ENCODE peak calls at places on chromosomes 7 and 10, in nine cellular contexts. L, Y, Q, A, J, B, V, R and O are unnamed samples.

GRCh38 chr7:131844380-131844779 is 288.0 kb upstream of the PODXL start:
- DNase-seq in L (no peak), Y (no peak), Q (no peak), A (no peak), J (no peak), B (no peak), V (no peak), R (no peak), O (no peak)

GRCh38 chr7:137978464-137979237 is 23.2 kb downstream of the CREB3L2 start:
- DNase-seq in L (no peak), Y (peak; percentile 87), Q (peak; percentile 85), A (peak; percentile 96), J (peak; percentile 70), B (peak; percentile 75), V (peak; percentile 95), R (peak; percentile 96), O (no peak)

GRCh38 chr10:102398172-102399020 is 2.9 kb downstream of the NFKB2 start:
- DNase-seq in L (no peak), Y (no peak), Q (no peak), A (no peak), J (no peak), B (no peak), V (no peak), R (no peak), O (no peak)

GRCh38 chr10:78261291-78261690 is 227.6 kb downstream of the RPS24 start:
- DNase-seq in L (no peak), Y (no peak), Q (no peak), A (no peak), J (no peak), B (no peak), V (no peak), R (no peak), O (no peak)

GRCh38 chr7:42906181-42906580 is 5.7 kb downstream of the C7orf25 start:
- DNase-seq in L (no peak), Y (no peak), Q (no peak), A (no peak), J (no peak), B (no peak), V (no peak), R (no peak), O (no peak)

GRCh38 chr7:135512135-135512887 is 2.4 kb upstream of the CNOT4 start:
- DNase-seq in L (peak; percentile 89), Y (peak; percentile 80), Q (peak; percentile 74), A (peak; percentile 65), J (no peak), B (peak; percentile 51), V (peak; percentile 68), R (peak; percentile 76), O (peak; percentile 34)

GRCh38 chr7:139659922-139660316 is 117.9 kb downstream of the HIPK2 start:
- DNase-seq in L (no peak), Y (no peak), Q (no peak), A (no peak), J (no peak), B (no peak), V (no peak), R (no peak), O (no peak)

GRCh38 chr10:118471863-118472262 is 123.6 kb downstream of the PRLHR start:
- DNase-seq in L (no peak), Y (no peak), Q (peak; percentile 15), A (peak; percentile 47), J (no peak), B (no peak), V (no peak), R (peak; percentile 4), O (no peak)

GRCh38 chr10:36704124-36704523 is 421.3 kb upstream of the ANKRD30A start:
- DNase-seq in L (no peak), Y (no peak), Q (no peak), A (no peak), J (no peak), B (no peak), V (no peak), R (no peak), O (no peak)

GRCh38 chr7:46076527-46076926 is 155.5 kb upstream of the IGFBP3 start:
- DNase-seq in L (no peak), Y (no peak), Q (peak; percentile 43), A (no peak), J (no peak), B (no peak), V (no peak), R (peak; percentile 44), O (no peak)

GRCh38 chr10:131830446-131831130 is 70.2 kb upstream of the PPP2R2D start:
- DNase-seq in L (no peak), Y (no peak), Q (no peak), A (no peak), J (no peak), B (no peak), V (no peak), R (no peak), O (no peak)

GRCh38 chr10:109062371-109062770 is 860.9 kb downstream of the XPNPEP1 start:
- DNase-seq in L (peak; percentile 33), Y (peak; percentile 69), Q (peak; percentile 1), A (peak; percentile 31), J (no peak), B (no peak), V (no peak), R (peak; percentile 53), O (no peak)

GRCh38 chr10:43344051-43344450 is 27.4 kb upstream of the FXYD4 start:
- DNase-seq in L (no peak), Y (peak; percentile 28), Q (no peak), A (no peak), J (no peak), B (no peak), V (no peak), R (no peak), O (no peak)

GRCh38 chr10:132443605-132443997 is 46.6 kb downstream of the PWWP2B start:
- DNase-seq in L (no peak), Y (peak; percentile 27), Q (peak; percentile 50), A (no peak), J (no peak), B (no peak), V (no peak), R (peak; percentile 75), O (peak; percentile 92)

GRCh38 chr7:27091936-27092752 is 3.7 kb downstream of the HOXA1 start:
- DNase-seq in L (no peak), Y (no peak), Q (no peak), A (no peak), J (no peak), B (no peak), V (no peak), R (no peak), O (no peak)

GRCh38 chr7:100171840-100172239 is 3.4 kb upstream of the GAL3ST4 start:
- DNase-seq in L (no peak), Y (no peak), Q (no peak), A (no peak), J (no peak), B (no peak), V (no peak), R (no peak), O (no peak)

GRCh38 chr10:44864042-44864436 is 47.1 kb upstream of the TMEM72 start:
- DNase-seq in L (no peak), Y (peak; percentile 17), Q (peak; percentile 29), A (no peak), J (no peak), B (peak; percentile 55), V (peak; percentile 3), R (no peak), O (peak; percentile 38)

GRCh38 chr10:44864637-44865288 is 46.4 kb upstream of the TMEM72 start:
- DNase-seq in L (peak; percentile 68), Y (peak; percentile 76), Q (peak; percentile 88), A (peak; percentile 89), J (peak; percentile 89), B (peak; percentile 95), V (peak; percentile 79), R (peak; percentile 85), O (peak; percentile 86)

GRCh38 chr10:44863344-44864041 is 47.6 kb upstream of the TMEM72 start:
- DNase-seq in L (no peak), Y (no peak), Q (no peak), A (no peak), J (no peak), B (peak; percentile 24), V (no peak), R (no peak), O (no peak)

GRCh38 chr10:44862917-44863316 is 48.2 kb upstream of the TMEM72 start:
- DNase-seq in L (no peak), Y (no peak), Q (no peak), A (no peak), J (no peak), B (no peak), V (no peak), R (no peak), O (no peak)

GRCh38 chr10:44865289-44865671 is 45.9 kb upstream of the TMEM72 start:
- DNase-seq in L (no peak), Y (no peak), Q (peak; percentile 15), A (no peak), J (peak; percentile 44), B (no peak), V (no peak), R (no peak), O (no peak)
- TF ChIP-seq CTCF in L (no peak), Y (no peak), Q (no peak), A (no peak), J (no peak), B (no peak), V (no peak), R (no peak), O (no peak)

GRCh38 chr10:73743905-73744689 is at the start of gene SEC24C:
- DNase-seq in L (peak; percentile 96), Y (peak; percentile 97), Q (peak; percentile 97), A (peak; percentile 97), J (peak; percentile 97), B (peak; percentile 97), V (peak; percentile 97), R (peak; percentile 98), O (peak; percentile 97)
- TF ChIP-seq CTCF in L (no peak), Y (no peak), Q (no peak), A (peak; percentile 12), J (no peak), B (no peak), V (no peak), R (peak; percentile 17), O (no peak)

DNA sequence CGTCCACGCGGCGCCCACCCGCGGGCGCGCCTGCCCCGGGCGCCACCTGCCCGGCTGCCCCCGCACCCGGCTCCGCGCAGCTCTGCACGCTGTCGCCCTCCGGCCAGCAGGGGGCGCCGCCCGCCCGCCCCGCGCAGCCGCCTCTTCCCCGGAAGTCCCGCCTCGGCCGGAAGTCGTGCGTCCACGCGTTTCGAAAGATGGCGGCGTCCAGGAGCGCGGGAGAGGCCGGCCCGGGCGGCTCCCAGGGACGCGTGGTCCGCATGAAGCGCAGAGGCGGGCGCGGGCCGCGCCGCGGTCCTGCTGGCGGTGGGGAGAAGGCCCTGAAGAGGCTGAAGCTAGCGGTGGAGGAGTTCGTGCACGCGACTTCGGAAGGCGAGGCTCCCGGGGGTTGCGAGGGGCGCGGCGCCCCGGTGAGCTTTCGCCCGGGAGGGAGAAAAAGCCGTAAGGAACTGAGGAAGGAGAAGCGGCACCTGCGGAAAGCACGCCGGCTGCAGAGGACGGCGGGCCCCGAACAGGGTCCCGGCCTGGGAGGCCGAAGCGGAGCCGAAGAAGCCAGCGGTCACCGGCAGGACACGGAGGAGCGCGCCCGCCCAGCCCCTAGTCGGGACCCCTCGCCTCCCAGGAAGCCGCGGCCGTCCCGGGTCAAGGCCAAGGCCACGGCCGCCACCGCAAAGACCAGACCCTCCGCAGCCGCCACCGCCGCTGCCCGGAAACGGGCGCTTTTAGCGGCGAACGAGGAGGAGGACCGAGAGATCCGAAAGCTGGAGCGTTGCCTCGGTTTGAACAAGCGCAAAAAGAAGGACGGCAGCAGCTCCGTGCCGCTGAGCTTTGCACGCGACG is at the start of gene NOM1:
- DNase-seq in L (peak; percentile 93), Y (peak; percentile 86), Q (peak; percentile 88), A (peak; percentile 74), J (peak; percentile 89), B (peak; percentile 93), V (peak; percentile 80), R (peak; percentile 86), O (peak; percentile 92)
- TF ChIP-seq CTCF in L (peak; percentile 78), Y (peak; percentile 90), Q (peak; percentile 57), A (peak; percentile 60), J (peak; percentile 79), B (peak; percentile 78), V (peak; percentile 79), R (peak; percentile 39), O (peak; percentile 52)

GRCh38 chr7:29243777-29244655 is 49.4 kb downstream of the CHN2 start:
- DNase-seq in L (peak; percentile 31), Y (no peak), Q (no peak), A (no peak), J (no peak), B (peak; percentile 27), V (no peak), R (no peak), O (peak; percentile 89)
- TF ChIP-seq CTCF in L (peak; percentile 32), Y (no peak), Q (no peak), A (no peak), J (no peak), B (no peak), V (peak; percentile 5), R (no peak), O (peak; percentile 52)